ENCODE peak calls at places on chromosomes 5 and 9, in seven cellular contexts. K is natural killer cell, G is heart left ventricle, W is GM10248, M is mammary epithelial cell, F is HFF-Myc, E is right atrium auricular region. C is an unnamed sample.
A peak's percentile ranks its signal among the peaks of the same experiment; 100 is the strongest.

GRCh38 chr5:67215592-67216471 is 19.2 kb upstream of the CD180 start:
- DNase-seq in F (no peak), K (peak; percentile 58), W (peak; percentile 78), E (peak; percentile 91), M (no peak), G (peak; percentile 88), C (peak; percentile 92)

GRCh38 chr5:36444582-36444999 is 142.9 kb upstream of the RANBP3L start:
- DNase-seq in K (no peak), M (no peak), F (no peak), G (no peak), W (no peak), E (peak; percentile 75), C (no peak)

GRCh38 chr5:56454219-56454862 is 221.2 kb upstream of the ANKRD55 start:
- DNase-seq in E (no peak), W (no peak), M (no peak), F (no peak), K (no peak), G (no peak), C (peak; percentile 31)

GRCh38 chr9:4305065-4305481 is 5.2 kb upstream of the GLIS3 start:
- DNase-seq in F (no peak), M (no peak), K (no peak), W (no peak), E (no peak), G (no peak), C (no peak)

GRCh38 chr5:81819556-81820314 is 68.8 kb upstream of the SSBP2 start:
- DNase-seq in K (no peak), F (no peak), M (peak; percentile 26), E (no peak), G (no peak), W (no peak), C (no peak)

GRCh38 chr5:139733698-139734491 is 61.7 kb upstream of the PSD2 start:
- DNase-seq in M (peak; percentile 70), W (no peak), E (no peak), F (no peak), K (no peak), G (no peak), C (no peak)

GRCh38 chr5:38598296-38598993 is 42.0 kb upstream of the LIFR start:
- DNase-seq in E (no peak), M (no peak), G (no peak), F (no peak), K (no peak), W (no peak), C (no peak)

GRCh38 chr9:105026451-105026850 is 98.5 kb upstream of the ABCA1 start:
- DNase-seq in W (no peak), E (no peak), F (no peak), K (no peak), G (no peak), M (peak; percentile 41), C (no peak)

GRCh38 chr5:1181451-1182359 is 19.7 kb upstream of the SLC6A19 start:
- DNase-seq in W (no peak), M (no peak), K (no peak), E (no peak), G (peak; percentile 16), F (no peak), C (no peak)

GRCh38 chr9:99241106-99241505 is 19.0 kb downstream of the SEC61B start:
- DNase-seq in G (no peak), M (no peak), K (no peak), W (no peak), E (no peak), F (no peak), C (no peak)

GRCh38 chr5:91070761-91071429 is 312.2 kb downstream of the ARRDC3 start:
- DNase-seq in W (no peak), F (no peak), G (no peak), M (no peak), K (no peak), E (no peak), C (no peak)

GRCh38 chr5:91069364-91069763 is 313.8 kb downstream of the ARRDC3 start:
- DNase-seq in E (no peak), K (no peak), W (no peak), F (no peak), G (no peak), M (no peak), C (no peak)

GRCh38 chr5:91074615-91075014 is 308.5 kb downstream of the ARRDC3 start:
- DNase-seq in E (no peak), W (no peak), M (peak; percentile 36), F (no peak), K (no peak), G (no peak), C (no peak)

GRCh38 chr5:91076138-91076537 is 307.0 kb downstream of the ARRDC3 start:
- DNase-seq in M (no peak), W (no peak), E (no peak), F (no peak), K (no peak), G (no peak), C (no peak)

DNA sequence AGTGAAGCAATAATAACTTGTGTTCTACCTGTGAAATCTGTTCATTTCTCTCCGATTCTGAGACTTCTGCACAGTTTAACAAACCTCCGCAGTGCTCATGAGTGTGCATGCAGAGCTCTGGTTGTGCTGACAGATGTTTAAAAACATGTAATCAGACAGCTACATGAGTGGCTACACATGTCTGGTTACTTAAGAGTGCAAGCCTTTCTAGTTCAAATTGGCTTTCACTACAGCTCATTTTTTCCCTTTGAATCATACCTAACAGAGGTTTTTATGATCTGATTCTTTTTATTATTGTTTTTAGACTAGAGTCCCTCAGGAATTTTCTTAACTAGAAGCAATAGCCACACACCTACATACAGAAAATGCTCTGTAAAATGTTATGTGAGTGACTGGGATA is 310.2 kb downstream of the ARRDC3 start:
- DNase-seq in M (peak; percentile 39), W (no peak), K (no peak), E (no peak), G (no peak), F (no peak), C (no peak)
- TF ChIP-seq CTCF in M (no peak), W (no peak), K (no peak), E (no peak), G (no peak), F (no peak), C (no peak)

GRCh38 chr9:111632051-111632450 is 917 bp downstream of the DNAJC25 start:
- DNase-seq in M (peak; percentile 16), E (no peak), W (no peak), G (no peak), F (no peak), K (no peak), C (no peak)

GRCh38 chr9:111634860-111635259 is 3.7 kb downstream of the DNAJC25 start:
- DNase-seq in E (no peak), K (no peak), F (no peak), M (no peak), W (no peak), G (no peak), C (no peak)

GRCh38 chr9:111631071-111631971 is at the start of gene DNAJC25:
- DNase-seq in F (peak; percentile 98), K (peak; percentile 94), M (peak; percentile 98), E (peak; percentile 98), G (peak; percentile 98), W (peak; percentile 100), C (peak; percentile 98)

GRCh38 chr9:111632695-111633388 is 1.7 kb downstream of the DNAJC25 start:
- DNase-seq in E (no peak), W (no peak), M (no peak), G (no peak), F (no peak), K (no peak), C (no peak)

GRCh38 chr9:111633389-111633736 is 2.2 kb downstream of the DNAJC25 start:
- DNase-seq in G (no peak), F (no peak), W (no peak), K (no peak), E (no peak), M (no peak), C (no peak)
- TF ChIP-seq CTCF in G (no peak), F (no peak), W (no peak), K (no peak), E (no peak), M (no peak), C (no peak)

DNA sequence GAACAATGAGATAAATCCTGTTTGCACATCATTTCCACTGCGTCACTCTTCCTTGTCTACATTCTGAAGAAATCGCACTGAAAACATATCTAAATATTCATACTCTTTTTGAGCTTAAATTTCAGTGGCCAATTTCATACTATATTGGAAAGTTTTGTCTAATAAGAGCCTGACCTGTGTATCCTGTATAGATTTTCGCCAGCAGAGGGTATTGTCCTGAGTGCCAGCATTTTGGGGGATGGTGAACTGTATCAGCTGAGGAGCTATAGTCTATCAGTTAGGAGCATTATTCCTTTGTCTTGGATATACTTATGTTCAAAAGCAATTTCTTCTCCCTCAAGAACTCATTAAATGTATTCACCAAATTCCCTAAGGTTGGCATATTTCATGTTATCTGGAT is 102.3 kb downstream of the SEMA6A start:
- DNase-seq in E (no peak), G (no peak), K (no peak), F (no peak), M (no peak), W (no peak), C (no peak)
- TF ChIP-seq CTCF in E (no peak), G (no peak), K (no peak), F (no peak), M (no peak), W (no peak), C (no peak)

DNA sequence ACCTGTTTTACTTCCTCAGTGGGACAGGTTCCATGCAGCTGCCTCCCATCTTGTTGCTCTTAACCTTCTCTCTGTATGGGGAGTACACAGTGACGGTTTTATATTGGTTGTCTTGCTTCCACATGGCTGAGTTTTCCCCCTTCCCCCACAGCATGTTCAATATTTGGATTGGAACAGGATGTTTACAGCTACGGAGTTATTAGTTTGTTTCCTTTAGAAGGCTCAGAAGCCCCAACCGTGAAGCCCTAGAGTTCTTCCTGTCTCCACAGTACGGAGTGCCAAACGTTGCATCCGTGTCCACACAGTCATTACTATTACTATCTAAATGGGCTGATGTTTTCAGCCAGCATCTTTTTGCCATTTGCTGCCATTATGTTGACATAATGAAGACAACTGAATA is 277.5 kb downstream of the MARCHF11 start:
- DNase-seq in E (no peak), K (no peak), G (no peak), M (no peak), F (no peak), W (no peak), C (no peak)
- TF ChIP-seq CTCF in E (no peak), K (no peak), G (no peak), M (no peak), F (no peak), W (no peak), C (no peak)